ENCODE peak calls at places on chromosomes 4 and X, in ten cellular contexts. C is CD4-positive, CD25-positive, alpha-beta regulatory T cell; N is SJSA1; P is stomach; X is Peyer's patch; T is testis; F is effector memory CD4-positive, alpha-beta T cell; W is IMR-90; A is cardiac muscle cell; U is ovary. E is an unnamed sample. For H3K27me3 and H3K4me1, the result is how much of the 10 kb centered on the place peaks cover.

GRCh38 chrX:45165726-45166125 is 35.0 kb downstream of the DIPK2B start:
- DNase-seq in W (no peak), N (no peak), C (no peak), T (no peak), A (no peak), U (no peak), P (no peak), F (no peak), X (no peak), E (no peak)

GRCh38 chr4:98674404-98675173 is 16.2 kb upstream of the TSPAN5 start:
- DNase-seq in P (no peak), C (no peak), U (no peak), T (no peak), F (no peak), A (no peak), X (no peak), N (no peak), W (peak), E (no peak)

GRCh38 chr4:57231781-57232180 is 121.6 kb upstream of the IGFBP7 start:
- DNase-seq in P (no peak), X (no peak), T (no peak), W (no peak), F (no peak), A (no peak), U (no peak), C (no peak), N (no peak), E (no peak)

GRCh38 chr4:145909773-145910172 is 28.9 kb downstream of the ZNF827 start:
- DNase-seq in U (peak), W (no peak), C (no peak), N (no peak), T (no peak), P (peak), A (no peak), F (no peak), X (peak), E (no peak)

GRCh38 chr4:146255874-146256273 is 41.5 kb downstream of the REELD1 start:
- DNase-seq in C (no peak), T (no peak), X (no peak), P (no peak), A (no peak), U (no peak), F (no peak), W (peak), N (peak), E (no peak)

GRCh38 chr4:138958519-138958918 is 57.1 kb upstream of the NOCT start:
- DNase-seq in F (no peak), A (no peak), P (no peak), N (no peak), X (no peak), C (no peak), U (no peak), T (no peak), W (no peak), E (no peak)

GRCh38 chr4:155759372-155760252 is 791 bp downstream of the GUCY1B1 start:
- DNase-seq in F (no peak), A (peak), U (peak), T (peak), X (peak), N (no peak), C (no peak), W (peak), P (peak), E (peak)

GRCh38 chr4:120007171-120007894 is 59.3 kb downstream of the MAD2L1 start:
- DNase-seq in T (no peak), A (no peak), F (no peak), U (no peak), W (peak), C (no peak), P (no peak), N (no peak), X (no peak), E (no peak)

GRCh38 chrX:148024425-148025148 is 43.5 kb downstream of the FMR1NB start:
- DNase-seq in N (no peak), C (no peak), F (no peak), P (no peak), T (no peak), U (no peak), W (no peak), A (no peak), X (no peak), E (no peak)

GRCh38 chrX:139815771-139816170 is 107.8 kb upstream of the MCF2 start:
- DNase-seq in C (no peak), X (no peak), T (no peak), F (no peak), N (no peak), A (no peak), W (no peak), U (no peak), P (no peak), E (no peak)

GRCh38 chr4:18850763-18851331 is 829.3 kb upstream of the LCORL start:
- DNase-seq in T (no peak), U (no peak), X (no peak), N (no peak), F (no peak), P (no peak), W (no peak), A (no peak), C (no peak), E (no peak)

GRCh38 chr4:52841707-52842456 is 20.2 kb upstream of the RASL11B start:
- DNase-seq in C (no peak), P (peak), X (no peak), N (no peak), T (no peak), A (no peak), W (peak), F (no peak), U (peak), E (no peak)

GRCh38 chrX:68699960-68700746 is 52.7 kb downstream of the STARD8 start:
- DNase-seq in C (no peak), P (no peak), A (no peak), W (peak), T (no peak), N (peak), F (no peak), X (no peak), U (no peak), E (no peak)

GRCh38 chrX:70479970-70480659 is 35.5 kb downstream of the DLG3 start:
- DNase-seq in T (peak), U (peak), C (no peak), A (peak), W (no peak), N (no peak), P (peak), X (peak), F (no peak), E (no peak)

DNA sequence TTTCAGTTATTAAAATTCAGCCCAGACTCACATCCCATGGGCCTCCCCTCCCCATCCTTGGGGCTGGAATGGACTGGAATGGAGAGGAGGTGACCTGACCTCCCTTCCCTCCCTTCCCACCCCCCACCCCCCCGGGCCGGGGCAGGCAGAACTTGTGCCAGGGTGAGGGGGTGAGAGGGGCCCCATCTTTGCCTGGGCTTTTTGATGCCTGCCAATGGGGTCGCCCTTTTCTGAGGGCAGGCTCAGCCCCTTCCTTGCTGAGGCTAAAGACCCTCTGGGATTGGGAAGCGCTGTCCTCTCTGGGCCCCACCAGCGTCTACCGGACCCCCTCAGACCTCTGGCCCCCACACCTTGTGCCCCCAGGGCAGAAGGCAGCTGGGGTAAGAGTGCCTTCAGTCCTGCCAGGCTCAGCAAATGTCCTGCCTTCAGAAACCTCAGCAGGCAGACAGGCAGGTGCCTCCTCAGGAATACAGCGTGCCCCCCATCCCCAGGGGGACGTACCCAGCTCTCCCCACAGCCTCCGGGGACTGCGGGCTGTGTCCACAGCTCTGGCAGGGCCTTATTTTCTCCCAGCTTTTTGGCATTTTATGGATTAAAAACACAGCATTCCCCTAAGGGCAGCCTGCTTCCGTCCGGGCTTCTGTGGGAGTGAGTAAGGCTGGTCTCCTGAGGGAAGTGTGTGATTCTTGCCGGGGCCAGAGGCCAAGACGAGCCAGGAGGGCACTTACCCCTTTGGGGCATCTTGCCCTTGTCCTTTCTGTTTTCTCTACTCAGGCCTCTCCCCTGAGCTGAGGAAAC is 12.6 kb upstream of the CCNQ start:
- DNase-seq in N (no peak), X (no peak), C (no peak), P (no peak), U (no peak), W (no peak), T (no peak), F (no peak), A (no peak), E (no peak)
- H3K27me3 ChIP-seq in N (under half), X (under half), C (under half), P (under half), U (under half), W (under half), T (under half), F (under half), A (half or more), E (under half)

GRCh38 chr4:113618205-113618604 is 143.3 kb downstream of the CAMK2D start:
- DNase-seq in T (no peak), F (no peak), N (no peak), A (no peak), P (no peak), C (no peak), X (no peak), W (no peak), U (no peak), E (no peak)
- H3K4me1 ChIP-seq in T (under half), F (under half), N (under half), A (under half), P (under half), C (under half), X (under half), W (under half), U (under half), E (under half)

GRCh38 chr4:80133240-80133783 is 60.3 kb upstream of the ANTXR2 start:
- DNase-seq in A (no peak), N (no peak), W (no peak), P (no peak), X (no peak), U (no peak), C (no peak), F (no peak), T (no peak), E (no peak)
- H3K27me3 ChIP-seq in A (under half), N (under half), W (under half), P (under half), X (under half), U (under half), C (under half), F (under half), T (under half), E (under half)

GRCh38 chrX:39896951-39897740 is 200.6 kb downstream of the BCOR start:
- DNase-seq in U (peak), C (no peak), F (no peak), X (no peak), P (no peak), T (peak), N (peak), A (peak), W (peak), E (peak)
- H3K4me1 ChIP-seq in U (under half), C (under half), F (under half), X (under half), P (under half), T (under half), N (under half), A (under half), W (under half), E (under half)

GRCh38 chrX:39401483-39402110 is 600.3 kb downstream of the MID1IP1 start:
- DNase-seq in P (no peak), W (no peak), F (no peak), A (no peak), X (no peak), T (no peak), C (no peak), U (no peak), N (no peak), E (no peak)

GRCh38 chrX:39409246-39409917 is 608.1 kb downstream of the MID1IP1 start:
- DNase-seq in P (no peak), C (no peak), A (no peak), F (no peak), N (no peak), X (no peak), W (peak), T (no peak), U (no peak), E (no peak)

GRCh38 chrX:39402158-39402557 is 600.9 kb downstream of the MID1IP1 start:
- DNase-seq in F (no peak), W (no peak), A (no peak), P (no peak), N (no peak), U (no peak), T (no peak), C (no peak), X (no peak), E (no peak)

DNA sequence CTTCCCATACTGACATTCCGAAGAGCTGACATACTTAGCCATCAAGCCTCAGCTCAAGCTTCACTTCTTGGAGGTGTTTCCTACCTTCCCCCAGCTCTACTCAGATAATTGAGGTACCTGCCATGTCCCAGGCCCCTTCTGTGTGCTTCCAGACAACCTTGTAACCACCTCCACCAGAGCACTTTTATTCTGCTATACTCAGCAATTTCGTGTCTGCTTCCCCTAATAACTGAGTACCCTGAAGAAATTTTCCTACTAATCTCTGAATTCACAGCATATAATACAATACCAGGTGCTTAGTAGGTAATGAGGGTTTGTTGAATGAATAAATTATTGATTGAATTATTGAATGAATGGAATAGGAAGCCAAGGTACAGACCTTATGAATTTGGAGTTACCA is 605.5 kb downstream of the MID1IP1 start:
- DNase-seq in F (no peak), P (no peak), C (no peak), U (no peak), T (no peak), X (no peak), A (no peak), W (no peak), N (no peak), E (no peak)
- H3K27me3 ChIP-seq in F (under half), P (under half), C (under half), U (under half), T (under half), X (under half), A (under half), W (under half), N (under half), E (under half)

E was measured in ascending aorta.